ENCODE peak calls at places on chromosomes 12 and 14, in four cellular contexts. X is PC-3, S is hepatocyte, W is MM.1S. O is an unnamed sample. For H3K4me1 and H3K36me3, the result is how much of the 10 kb centered on the place peaks cover.

GRCh38 chr14:52305014-52305413 is 9.1 kb upstream of the PTGER2 start:
- DNase-seq in X (no peak), S (no peak), W (no peak), O (no peak)

GRCh38 chr12:47938093-47938492 is 25.3 kb upstream of the TMEM106C start:
- DNase-seq in X (peak), S (no peak), W (no peak), O (peak)

GRCh38 chr14:64569108-64570045 is 19.6 kb downstream of the PPP1R36 start:
- DNase-seq in X (peak), S (peak), W (no peak), O (peak)

GRCh38 chr12:6821271-6821673 is 349 bp upstream of the GPR162 start:
- DNase-seq in X (no peak), S (peak), W (no peak), O (peak)

GRCh38 chr14:22773162-22774010 is 6.9 kb downstream of the OXA1L start:
- DNase-seq in X (no peak), S (no peak), W (no peak), O (no peak)

GRCh38 chr12:16606936-16607335 is 974 bp upstream of the LMO3 start:
- DNase-seq in X (no peak), S (no peak), W (no peak), O (no peak)

GRCh38 chr12:53053223-53054111 is 3.6 kb downstream of the TNS2 start:
- DNase-seq in X (peak), S (peak), W (peak), O (no peak)

GRCh38 chr12:47017901-47018479 is 61.4 kb upstream of the PCED1B start:
- DNase-seq in X (peak), S (no peak), W (no peak), O (no peak)

GRCh38 chr12:26128180-26128579 is 3.3 kb upstream of the BHLHE41 start:
- DNase-seq in X (peak), S (no peak), W (no peak), O (no peak)

GRCh38 chr14:97416550-97416949 is 619.4 kb downstream of the VRK1 start:
- DNase-seq in X (no peak), S (no peak), W (no peak), O (no peak)

GRCh38 chr12:98896938-98897337 is 251.8 kb downstream of the APAF1 start:
- DNase-seq in X (no peak), S (peak), W (no peak), O (peak)

GRCh38 chr14:33737446-33737845 is 213.4 kb downstream of the EGLN3 start:
- DNase-seq in X (peak), S (no peak), W (no peak), O (peak)

GRCh38 chr12:18824287-18824686 is 86.4 kb downstream of the CAPZA3 start:
- DNase-seq in X (no peak), S (no peak), W (no peak), O (no peak)

GRCh38 chr12:15629108-15629507 is 160.1 kb downstream of the EPS8 start:
- DNase-seq in X (peak), S (peak), W (no peak), O (peak)

GRCh38 chr14:22448905-22449611 is 140.0 kb downstream of the DAD1 start:
- DNase-seq in X (peak), S (no peak), W (no peak), O (no peak)

GRCh38 chr12:34288963-34289345 is 266.7 kb downstream of the ALG10 start:
- DNase-seq in X (no peak), S (peak), W (no peak), O (no peak)

GRCh38 chr14:104897286-104898194 is 27.1 kb upstream of the PLD4 start:
- DNase-seq in X (no peak), S (no peak), W (no peak), O (no peak)

GRCh38 chr14:34078117-34078743 is 127.4 kb upstream of the EGLN3 start:
- DNase-seq in X (peak), S (peak), W (no peak), O (no peak)

GRCh38 chr14:59482471-59483331 is 1.5 kb downstream of the L3HYPDH start:
- DNase-seq in X (peak), S (peak), W (no peak), O (peak)

GRCh38 chr12:29519585-29520182 is 22.2 kb upstream of the OVCH1 start:
- DNase-seq in X (peak), S (peak), W (peak), O (peak)

DNA sequence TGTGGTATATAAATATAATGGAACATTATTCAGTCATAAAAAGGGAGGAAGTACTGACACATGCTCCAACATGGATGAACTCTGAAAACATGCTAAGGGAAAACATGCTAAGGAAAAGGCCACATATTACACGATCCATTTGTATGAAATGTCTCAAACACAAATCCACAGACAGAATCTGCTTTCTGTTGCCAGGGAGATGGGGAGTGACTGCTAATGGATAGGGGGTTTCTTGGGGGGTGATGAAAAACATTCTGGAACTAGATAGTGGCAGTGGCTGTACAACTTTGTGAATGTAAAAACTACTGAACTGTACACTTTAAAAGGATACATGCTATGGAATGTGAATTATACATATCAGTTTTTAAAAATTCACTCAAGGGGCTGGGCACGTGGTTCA is 6.6 kb downstream of the PPTC7 start:
- DNase-seq in X (no peak), S (no peak), W (no peak), O (no peak)
- H3K4me1 ChIP-seq in X (half or more), S (under half), W (under half), O (under half)

GRCh38 chr12:106794369-106794768 is 19.9 kb downstream of the RIC8B start:
- DNase-seq in X (no peak), S (no peak), W (no peak), O (peak)

GRCh38 chr12:106790020-106790419 is 15.5 kb downstream of the RIC8B start:
- DNase-seq in X (peak), S (no peak), W (no peak), O (no peak)

GRCh38 chr12:106791531-106791930 is 17.0 kb downstream of the RIC8B start:
- DNase-seq in X (no peak), S (no peak), W (no peak), O (no peak)
- H3K36me3 ChIP-seq in X (under half), S (under half), W (under half), O (under half)

GRCh38 chr12:3964404-3964803 is 91.2 kb upstream of the PARP11 start:
- DNase-seq in X (no peak), S (no peak), W (peak), O (no peak)
- H2AFZ ChIP-seq in X (no peak), S (no peak), W (peak), O (no peak)

DNA sequence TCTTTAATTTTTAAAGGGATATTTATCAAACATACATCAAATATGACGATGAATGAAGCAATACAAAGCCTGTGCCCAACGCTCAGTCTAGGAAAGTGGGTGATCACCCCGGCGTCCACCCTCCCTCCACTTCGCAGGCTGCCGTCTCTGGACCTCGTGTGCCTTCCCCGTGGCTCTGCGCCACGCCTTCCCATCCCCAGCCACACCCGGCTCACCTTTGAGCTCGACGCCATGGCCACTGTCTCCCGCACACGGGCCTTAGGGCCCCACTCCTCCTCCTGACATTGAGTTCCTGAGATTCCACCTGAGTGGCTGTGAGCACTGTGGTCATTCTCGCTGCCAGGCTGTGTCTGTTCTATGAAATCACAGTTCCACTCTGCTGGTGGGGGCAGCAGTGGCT is 56.7 kb downstream of the GALNT9 start:
- DNase-seq in X (no peak), S (no peak), W (no peak), O (no peak)
- H3K4me1 ChIP-seq in X (under half), S (under half), W (under half), O (under half)

GRCh38 chr12:103442822-103443221 is 52.9 kb downstream of the C12orf42 start:
- DNase-seq in X (no peak), S (no peak), W (no peak), O (no peak)
- H3K36me3 ChIP-seq in X (under half), S (under half), W (under half), O (under half)

DNA sequence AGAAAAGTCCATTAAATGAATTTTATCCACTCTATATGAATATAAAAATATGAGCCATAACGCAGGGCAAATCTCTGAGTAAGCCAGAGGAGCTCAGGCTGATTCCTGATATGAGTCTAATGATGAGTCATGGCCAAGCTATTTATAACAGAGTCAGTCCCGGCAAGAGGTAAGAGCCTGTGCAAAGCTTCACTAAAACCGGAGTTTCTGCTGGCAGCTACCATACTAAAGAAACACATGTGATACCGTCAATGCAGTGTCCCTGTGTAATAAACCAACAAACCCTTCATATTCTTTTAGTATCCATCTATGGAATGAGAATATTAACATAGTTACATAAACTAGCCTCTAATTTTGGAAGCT is 319.4 kb downstream of the KCNC2 start:
- DNase-seq in X (peak), S (peak), W (peak), O (peak)
- H2AFZ ChIP-seq in X (peak), S (no peak), W (no peak), O (no peak)

GRCh38 chr12:27274706-27275105 is 30.6 kb downstream of the STK38L start:
- DNase-seq in X (no peak), S (no peak), W (no peak), O (no peak)
- H3K4me1 ChIP-seq in X (under half), S (under half), W (under half), O (under half)

DNA sequence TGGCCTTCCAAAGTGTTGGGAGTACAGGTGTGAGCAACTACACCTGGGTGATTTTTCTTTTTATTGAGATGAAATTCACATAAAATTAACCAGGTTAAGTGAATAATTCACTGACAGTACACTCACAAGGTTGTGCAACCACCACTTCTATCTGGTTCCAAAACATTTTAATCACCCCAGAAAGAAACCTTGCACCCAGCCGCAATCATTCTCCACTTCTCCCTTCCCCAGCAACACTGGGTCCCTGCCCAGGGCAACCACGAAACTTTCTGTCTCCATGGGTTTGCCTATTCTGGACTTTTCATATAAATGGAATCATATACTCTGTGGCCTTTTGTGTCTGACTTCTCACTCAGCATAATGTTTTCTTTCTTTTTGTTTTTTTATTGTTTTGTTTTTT is 26.3 kb upstream of the MLXIP start:
- DNase-seq in X (no peak), S (no peak), W (no peak), O (peak)
- H3K36me3 ChIP-seq in X (under half), S (under half), W (under half), O (under half)

DNA sequence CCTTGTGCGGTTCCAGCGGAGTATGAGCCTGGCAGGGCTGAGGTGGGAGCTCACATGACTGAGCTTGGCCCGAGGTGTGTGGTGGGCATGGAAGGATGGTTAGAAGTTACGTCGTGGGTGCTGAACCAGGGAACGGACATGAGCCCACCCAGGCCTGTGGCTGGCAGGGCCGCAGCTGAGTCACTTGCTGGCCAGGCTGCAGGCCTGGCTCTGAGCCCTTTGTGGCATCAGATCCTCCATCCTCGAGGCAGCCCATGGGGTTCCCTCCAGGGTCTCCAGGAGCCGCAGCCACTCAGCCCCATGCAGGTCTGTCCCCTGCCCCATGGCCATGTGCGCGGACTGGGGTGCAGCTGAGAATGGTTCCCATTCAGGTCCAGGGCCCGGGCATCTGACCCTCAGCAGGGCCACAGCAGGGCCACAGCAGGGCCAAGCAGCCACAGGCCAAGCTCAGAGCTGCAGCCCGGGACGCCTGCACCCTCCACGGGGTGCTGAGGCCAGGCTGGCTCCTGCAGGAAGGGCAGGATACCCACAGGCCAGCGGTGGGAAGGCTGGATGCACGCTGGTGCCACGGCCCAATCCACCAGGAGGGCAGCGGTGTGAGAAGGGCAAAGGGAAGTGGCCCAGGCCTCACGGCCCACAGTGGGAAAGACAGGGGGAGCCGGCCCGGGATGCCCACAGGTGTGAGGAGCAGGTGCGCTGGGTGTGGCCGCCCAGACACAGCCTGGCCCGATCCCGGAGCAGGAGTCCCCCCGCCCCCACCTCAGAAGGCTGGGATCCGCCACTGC is 26.3 kb upstream of the ULK1 start:
- DNase-seq in X (peak), S (no peak), W (no peak), O (no peak)
- H2AFZ ChIP-seq in X (no peak), S (no peak), W (no peak), O (no peak)